ENCODE peak calls at places on chromosomes 4 and X, in four cellular contexts. L, C, X and B are unnamed samples. For H3K4me1, the result is how much of the 10 kb centered on the place peaks cover.

GRCh38 chr4:140686799-140687198 is 69.4 kb downstream of the TBC1D9 start:
- DNase-seq in X (no peak), C (no peak), L (peak), B (no peak)

GRCh38 chrX:130378008-130378669 is 7.3 kb downstream of the GPR119 start:
- DNase-seq in X (no peak), C (no peak), L (no peak), B (no peak)

GRCh38 chrX:123481908-123482873 is 250.7 kb downstream of the THOC2 start:
- DNase-seq in C (no peak), L (peak), X (peak), B (peak)

GRCh38 chrX:107736781-107737531 is 38.6 kb downstream of the TSC22D3 start:
- DNase-seq in X (no peak), L (no peak), C (no peak), B (no peak)

GRCh38 chrX:14064632-14065432 is 35.1 kb upstream of the GEMIN8 start:
- DNase-seq in L (no peak), C (peak), X (no peak), B (no peak)

GRCh38 chr4:8136529-8136928 is 22.1 kb downstream of the ABLIM2 start:
- DNase-seq in X (no peak), C (no peak), L (no peak), B (no peak)

GRCh38 chr4:146165840-146166239 is 9.7 kb upstream of the LSM6 start:
- DNase-seq in C (no peak), X (no peak), L (peak), B (no peak)

GRCh38 chr4:1856920-1857699 is 1.2 kb upstream of the LETM1 start:
- DNase-seq in L (peak), C (no peak), X (no peak), B (no peak)

GRCh38 chrX:15998350-15998749 is 125.0 kb upstream of the GRPR start:
- DNase-seq in L (no peak), C (no peak), X (no peak), B (no peak)

GRCh38 chrX:127038065-127038464 is 218.5 kb downstream of the PRR32 start:
- DNase-seq in C (no peak), X (no peak), L (no peak), B (no peak)

GRCh38 chr4:158371158-158371557 is 150.5 kb upstream of the RXFP1 start:
- DNase-seq in X (no peak), L (peak), C (peak), B (no peak)

GRCh38 chr4:17111959-17112659 is 213.7 kb upstream of the LDB2 start:
- DNase-seq in L (peak), X (peak), C (no peak), B (peak)

GRCh38 chr4:147233-147632 is 22.9 kb downstream of the ZNF718 start:
- DNase-seq in L (no peak), X (no peak), C (no peak), B (no peak)

GRCh38 chrX:105527759-105528158 is 294.6 kb upstream of the NRK start:
- DNase-seq in L (no peak), X (no peak), C (no peak), B (no peak)

GRCh38 chr4:10589308-10589707 is 95.3 kb downstream of the CLNK start:
- DNase-seq in L (no peak), X (no peak), C (no peak), B (no peak)

GRCh38 chr4:56637791-56638190 is 43.3 kb downstream of the HOPX start:
- DNase-seq in X (no peak), L (no peak), C (no peak), B (no peak)

GRCh38 chr4:791866-792630 is 33.9 kb downstream of the CPLX1 start:
- DNase-seq in X (no peak), C (no peak), L (peak), B (no peak)

GRCh38 chrX:138945219-138945618 is 233.7 kb upstream of the FGF13 start:
- DNase-seq in X (no peak), L (peak), C (no peak), B (no peak)

GRCh38 chr4:6109842-6110560 is 90.3 kb downstream of the JAKMIP1 start:
- DNase-seq in C (peak), X (peak), L (no peak), B (no peak)

GRCh38 chr4:96675420-96675819 is 835.5 kb downstream of the PDHA2 start:
- DNase-seq in L (no peak), X (no peak), C (no peak), B (no peak)

GRCh38 chrX:140467211-140467610 is 37.7 kb downstream of the SOX3 start:
- DNase-seq in X (no peak), C (no peak), L (no peak), B (no peak)

GRCh38 chrX:105331244-105331643 is 110.8 kb upstream of the TEX13A start:
- DNase-seq in L (no peak), C (no peak), X (no peak), B (no peak)

GRCh38 chrX:135977611-135978010 is 3.8 kb upstream of the MMGT1 start:
- DNase-seq in C (peak), X (no peak), L (peak), B (no peak)

GRCh38 chr4:161894493-161895167 is 269.2 kb downstream of the FSTL5 start:
- DNase-seq in C (no peak), L (no peak), X (no peak), B (no peak)

GRCh38 chr4:13088726-13089658 is 395.1 kb downstream of the RAB28 start:
- DNase-seq in C (no peak), L (peak), X (no peak), B (no peak)

GRCh38 chr4:174317531-174317930 is 33.8 kb downstream of the CEP44 start:
- DNase-seq in C (no peak), L (peak), X (no peak), B (no peak)

GRCh38 chr4:157314906-157315305 is 94.4 kb downstream of the GRIA2 start:
- DNase-seq in C (no peak), X (no peak), L (no peak), B (no peak)

GRCh38 chrX:124393238-124393637 is 46.9 kb downstream of the SH2D1A start:
- DNase-seq in C (no peak), L (no peak), X (no peak), B (no peak)

GRCh38 chr4:89403826-89404225 is 96.2 kb upstream of the GPRIN3 start:
- DNase-seq in L (no peak), X (no peak), C (no peak), B (no peak)

GRCh38 chr4:98659106-98659592 is 738 bp upstream of the TSPAN5 start:
- DNase-seq in C (peak), L (peak), X (no peak), B (no peak)

GRCh38 chr4:139887378-139887801 is 221.8 kb downstream of the MGST2 start:
- DNase-seq in C (no peak), L (peak), X (no peak), B (no peak)

GRCh38 chrX:32137525-32137924 is 1065.7 kb upstream of the FTHL17 start:
- DNase-seq in X (peak), C (no peak), L (peak), B (peak)

GRCh38 chrX:154653048-154653401 is 354 bp downstream of the CTAG2 start:
- DNase-seq in L (no peak), C (no peak), X (no peak), B (no peak)

GRCh38 chr4:81982846-81983540 is 390.8 kb downstream of the HNRNPD start:
- DNase-seq in L (no peak), X (no peak), C (no peak), B (no peak)

GRCh38 chr4:179112441-179113170 is 1670.4 kb upstream of the AGA start:
- DNase-seq in L (no peak), C (no peak), X (no peak), B (no peak)

GRCh38 chrX:115499112-115499805 is 61.7 kb upstream of the PLS3 start:
- DNase-seq in C (no peak), X (no peak), L (no peak), B (peak)

GRCh38 chr4:180532691-180533090 is 1710.5 kb upstream of the TENM3 start:
- DNase-seq in X (no peak), L (no peak), C (no peak), B (no peak)
- H3K4me3 ChIP-seq in X (no peak), L (no peak), C (no peak), B (no peak)

DNA sequence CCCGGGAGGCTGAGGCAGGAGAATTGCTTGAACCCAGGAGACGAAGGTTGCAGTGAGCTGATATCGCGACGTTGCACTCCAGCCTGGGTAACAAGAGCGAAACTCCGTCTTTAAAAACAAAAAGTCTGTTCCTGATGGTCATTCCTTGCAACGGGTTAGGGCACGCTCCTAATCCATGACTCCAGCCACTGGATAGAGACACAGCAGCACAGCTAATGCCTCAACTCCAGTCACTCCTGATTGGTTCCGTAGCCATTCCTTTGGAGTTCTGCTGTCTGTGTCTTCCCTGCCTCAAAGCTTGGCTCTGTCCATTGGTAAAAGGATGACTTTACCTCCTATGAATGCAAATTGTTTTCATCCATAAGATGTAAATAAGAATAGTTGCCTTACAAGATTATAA is 44.3 kb upstream of the FAM9A start:
- DNase-seq in X (no peak), C (no peak), L (no peak), B (no peak)
- H3K4me1 ChIP-seq in X (under half), C (half or more), L (under half), B (under half)

DNA sequence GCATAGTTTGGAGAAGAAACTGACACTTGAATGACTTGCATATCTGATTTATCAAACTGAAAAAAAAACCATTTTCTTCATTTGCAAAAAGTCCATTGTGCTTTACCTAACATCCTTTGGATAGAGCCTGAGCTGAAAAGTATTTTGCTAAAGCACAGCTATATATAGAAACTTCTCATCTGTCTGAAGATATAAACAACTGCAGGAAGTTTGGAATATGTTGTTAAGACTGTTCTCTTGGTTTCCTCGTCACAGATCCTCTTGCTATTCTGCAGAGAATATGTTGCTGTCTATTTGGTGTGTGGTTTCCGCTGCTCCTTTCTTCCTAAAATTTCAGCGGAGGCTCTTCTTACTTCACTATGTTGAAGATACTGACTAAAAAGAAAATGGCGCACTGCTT is 139.8 kb downstream of the PDGFRA start:
- DNase-seq in X (no peak), L (no peak), C (no peak), B (no peak)
- H3K27ac ChIP-seq in X (no peak), L (no peak), C (no peak), B (no peak)

GRCh38 chrX:70921709-70922352 is 9.1 kb downstream of the SLC7A3 start:
- DNase-seq in X (no peak), C (no peak), L (no peak), B (no peak)
- H3K4me3 ChIP-seq in X (no peak), C (no peak), L (no peak), B (no peak)

GRCh38 chrX:132180929-132181328 is 38.3 kb downstream of the RAP2C start:
- DNase-seq in C (no peak), X (no peak), L (no peak), B (no peak)

GRCh38 chrX:132187451-132187850 is 31.8 kb downstream of the RAP2C start:
- DNase-seq in C (no peak), X (no peak), L (no peak), B (no peak)

GRCh38 chrX:132181364-132181763 is 37.9 kb downstream of the RAP2C start:
- DNase-seq in L (no peak), X (no peak), C (no peak), B (no peak)

GRCh38 chrX:132184871-132185270 is 34.4 kb downstream of the RAP2C start:
- DNase-seq in L (no peak), C (no peak), X (no peak), B (no peak)
- H3K4me1 ChIP-seq in L (under half), C (under half), X (under half), B (under half)

DNA sequence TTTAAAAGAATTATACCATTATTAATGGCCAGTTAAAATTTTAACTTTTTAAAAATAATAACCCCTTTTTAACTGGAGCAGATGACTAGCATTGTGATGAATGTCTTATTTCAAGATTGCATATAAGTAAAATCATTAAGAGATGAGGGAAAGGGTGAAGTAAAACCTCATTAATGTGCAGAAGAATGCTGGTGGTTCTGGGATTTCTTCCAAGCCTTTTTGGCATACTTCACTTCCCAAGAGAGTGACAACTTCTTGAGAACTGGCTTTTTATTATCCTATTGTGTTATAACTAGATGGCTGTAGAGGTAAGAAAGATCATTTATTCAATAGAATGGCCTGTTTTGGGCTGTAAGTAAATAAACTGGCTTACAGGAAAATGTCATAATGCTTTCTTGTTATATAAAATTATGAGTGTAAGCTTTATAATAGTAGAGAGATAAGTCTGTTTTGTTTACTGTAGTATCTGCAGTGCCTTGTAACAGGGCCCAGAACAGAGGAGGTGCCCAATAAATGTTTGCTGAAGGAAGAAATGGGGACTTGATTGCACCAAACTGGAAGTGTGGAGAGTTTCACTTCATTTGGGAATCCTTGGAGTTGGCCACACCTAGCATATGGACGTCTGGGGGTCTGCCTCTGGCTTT is 242.9 kb upstream of the PITX2 start:
- DNase-seq in C (no peak), X (no peak), L (peak), B (no peak)
- H3K27ac ChIP-seq in C (no peak), X (no peak), L (no peak), B (no peak)

DNA sequence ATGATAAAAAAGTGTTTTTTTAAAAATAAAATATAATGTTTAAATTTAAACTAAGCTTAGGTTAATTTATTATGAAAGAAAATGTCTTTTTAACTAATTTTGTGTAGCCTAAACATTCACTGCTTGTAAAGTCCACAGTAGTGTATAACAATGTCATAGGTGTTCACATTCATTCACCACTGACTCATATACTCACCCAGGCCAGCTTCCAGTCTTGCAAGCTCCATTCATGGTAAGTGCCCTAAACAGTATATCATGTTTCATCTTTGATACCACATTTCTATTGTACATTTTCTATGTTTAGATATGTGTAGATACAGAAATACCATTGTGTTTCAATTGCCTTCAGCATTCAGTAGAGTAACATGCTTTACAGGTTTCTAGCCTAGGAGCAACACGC is 530.3 kb downstream of the EPHA5 start:
- DNase-seq in X (no peak), L (no peak), C (no peak), B (no peak)
- H3K4me3 ChIP-seq in X (no peak), L (no peak), C (no peak), B (no peak)